ENCODE peak calls at places on chromosomes 1 and 21, in five cellular contexts. L is stimulated activated CD8-positive, alpha-beta memory T cell treated with anti-CD3 and anti-CD28 coated beads, Interleukin-15, amount 100 ng/mL, for 48 hours; C is DMS53; K is substantia nigra; O is cardiac fibroblast. Q is an unnamed sample.

GRCh38 chr1:110292327-110292741 is 46.8 kb upstream of the RBM15 start:
- DNase-seq in L (no peak), C (peak), K (no peak), O (peak), Q (no peak)

GRCh38 chr1:39190096-39190495 is 14.4 kb upstream of the MACF1 start:
- DNase-seq in L (no peak), C (no peak), K (no peak), O (no peak), Q (no peak)

GRCh38 chr1:2803931-2804627 is 2.6 kb upstream of the TTC34 start:
- DNase-seq in L (no peak), C (no peak), K (no peak), O (no peak), Q (no peak)

GRCh38 chr1:117127840-117128239 is 6.3 kb upstream of the TRIM45 start:
- DNase-seq in L (no peak), C (no peak), K (no peak), O (peak), Q (no peak)

GRCh38 chr1:243508303-243508713 is 252.5 kb downstream of the SDCCAG8 start:
- DNase-seq in L (no peak), C (no peak), K (no peak), O (no peak), Q (peak)

GRCh38 chr1:179120736-179121135 is 38.9 kb downstream of the TOR3A start:
- DNase-seq in L (no peak), C (no peak), K (no peak), O (no peak), Q (no peak)

GRCh38 chr1:9145021-9145668 is 16.2 kb upstream of the GPR157 start:
- DNase-seq in L (no peak), C (peak), K (no peak), O (peak), Q (peak)

GRCh38 chr1:204842892-204843291 is 27.8 kb upstream of the NFASC start:
- DNase-seq in L (no peak), C (peak), K (no peak), O (no peak), Q (no peak)

GRCh38 chr1:40848530-40849189 is 13.5 kb downstream of the CITED4 start:
- DNase-seq in L (no peak), C (peak), K (no peak), O (peak), Q (peak)

GRCh38 chr1:2558861-2559260 is 2.7 kb downstream of the TNFRSF14 start:
- DNase-seq in L (no peak), C (no peak), K (no peak), O (no peak), Q (no peak)

GRCh38 chr21:42475526-42476492 is 20.2 kb downstream of the RSPH1 start:
- DNase-seq in L (no peak), C (no peak), K (no peak), O (no peak), Q (no peak)

GRCh38 chr1:53726009-53726600 is 12.9 kb downstream of the GLIS1 start:
- DNase-seq in L (no peak), C (no peak), K (no peak), O (no peak), Q (no peak)

GRCh38 chr1:107787299-107787698 is 177.7 kb downstream of the VAV3 start:
- DNase-seq in L (no peak), C (peak), K (no peak), O (no peak), Q (no peak)

GRCh38 chr1:98001764-98002163 is 80.9 kb upstream of the DPYD start:
- DNase-seq in L (no peak), C (no peak), K (no peak), O (peak), Q (no peak)

GRCh38 chr1:77395051-77395450 is 113.2 kb downstream of the AK5 start:
- DNase-seq in L (no peak), C (no peak), K (no peak), O (no peak), Q (no peak)

GRCh38 chr1:98556521-98557158 is 104.9 kb upstream of the SNX7 start:
- DNase-seq in L (no peak), C (peak), K (no peak), O (peak), Q (peak)

GRCh38 chr1:180580237-180580636 is 21.5 kb downstream of the OVAAL start:
- DNase-seq in L (no peak), C (peak), K (no peak), O (peak), Q (no peak)

GRCh38 chr1:243924188-243924587 is 74.1 kb upstream of the AKT3 start:
- DNase-seq in L (no peak), C (no peak), K (no peak), O (peak), Q (no peak)

GRCh38 chr1:203456577-203456976 is 19.0 kb upstream of the PRELP start:
- DNase-seq in L (no peak), C (no peak), K (no peak), O (no peak), Q (no peak)

GRCh38 chr1:209076688-209077087 is 506.8 kb upstream of the CAMK1G start:
- DNase-seq in L (no peak), C (peak), K (no peak), O (no peak), Q (peak)

GRCh38 chr1:217713223-217713622 is 82.1 kb downstream of the SPATA17 start:
- DNase-seq in L (no peak), C (peak), K (no peak), O (no peak), Q (no peak)

GRCh38 chr21:15209224-15209623 is 144.4 kb upstream of the NRIP1 start:
- DNase-seq in L (no peak), C (no peak), K (no peak), O (no peak), Q (no peak)

GRCh38 chr1:103783944-103784377 is 34.3 kb downstream of the AMY1C start:
- DNase-seq in L (no peak), C (no peak), K (no peak), O (no peak), Q (no peak)

GRCh38 chr1:17575786-17576584 is 36.5 kb downstream of the ARHGEF10L start:
- DNase-seq in L (no peak), C (peak), K (no peak), O (no peak), Q (no peak)

GRCh38 chr1:156581661-156582387 is 2.3 kb downstream of the TTC24 start:
- DNase-seq in L (peak), C (no peak), K (no peak), O (no peak), Q (no peak)

GRCh38 chr21:37986000-37986399 is 69.7 kb upstream of the KCNJ6 start:
- DNase-seq in L (no peak), C (no peak), K (no peak), O (no peak), Q (no peak)

GRCh38 chr21:28789571-28789970 is 203.1 kb downstream of the LTN1 start:
- DNase-seq in L (no peak), C (no peak), K (no peak), O (no peak), Q (no peak)

GRCh38 chr1:113975211-113975895 is 3.9 kb upstream of the OLFML3 start:
- DNase-seq in L (no peak), C (no peak), K (no peak), O (peak), Q (peak)

GRCh38 chr1:19305880-19306279 is 6.1 kb downstream of the AKR7A2 start:
- DNase-seq in L (no peak), C (no peak), K (no peak), O (no peak), Q (no peak)

GRCh38 chr1:27506703-27507102 is 16.7 kb upstream of the WASF2 start:
- DNase-seq in L (no peak), C (no peak), K (no peak), O (no peak), Q (no peak)

GRCh38 chr21:35559128-35559831 is 501.0 kb downstream of the SETD4 start:
- DNase-seq in L (no peak), C (no peak), K (no peak), O (peak), Q (no peak)